ENCODE peak calls at places on chromosome 4, in five cellular contexts. One of them, this sample, is unnamed. For H3K4me1, the result is how much of the 10 kb centered on the place peaks cover.

GRCh38 chr4:67167849-67168248 is 377.5 kb downstream of the CENPC start:
- DNase-seq in heart left ventricle: no peak
- DNase-seq in psoas muscle: no peak
- DNase-seq in neuronal stem cell: no peak
- DNase-seq in CD8-positive, alpha-beta memory T cell: no peak
- DNase-seq in this sample: no peak

GRCh38 chr4:77310931-77311330 is 153.9 kb downstream of the CCNG2 start:
- DNase-seq in heart left ventricle: no peak
- DNase-seq in psoas muscle: no peak
- DNase-seq in neuronal stem cell: no peak
- DNase-seq in CD8-positive, alpha-beta memory T cell: no peak
- DNase-seq in this sample: no peak

GRCh38 chr4:166538491-166539005 is 665.5 kb downstream of the TLL1 start:
- DNase-seq in heart left ventricle: no peak
- DNase-seq in psoas muscle: no peak
- DNase-seq in neuronal stem cell: no peak
- DNase-seq in CD8-positive, alpha-beta memory T cell: no peak
- DNase-seq in this sample: no peak

GRCh38 chr4:185470503-185471195 is 884 bp downstream of the CCDC110 start:
- DNase-seq in heart left ventricle: peak
- DNase-seq in psoas muscle: peak
- DNase-seq in neuronal stem cell: peak
- DNase-seq in CD8-positive, alpha-beta memory T cell: peak
- DNase-seq in this sample: peak

GRCh38 chr4:150280081-150280950 is 202.1 kb downstream of the DCLK2 start:
- DNase-seq in heart left ventricle: no peak
- DNase-seq in psoas muscle: no peak
- DNase-seq in neuronal stem cell: peak
- DNase-seq in CD8-positive, alpha-beta memory T cell: no peak
- DNase-seq in this sample: no peak

GRCh38 chr4:108683479-108683878 is 33.1 kb downstream of the OSTC start:
- DNase-seq in heart left ventricle: no peak
- DNase-seq in psoas muscle: no peak
- DNase-seq in neuronal stem cell: no peak
- DNase-seq in CD8-positive, alpha-beta memory T cell: peak
- DNase-seq in this sample: no peak

GRCh38 chr4:51836531-51836930 is 6.4 kb upstream of the DCUN1D4 start:
- DNase-seq in heart left ventricle: no peak
- DNase-seq in psoas muscle: no peak
- DNase-seq in neuronal stem cell: no peak
- DNase-seq in CD8-positive, alpha-beta memory T cell: no peak
- DNase-seq in this sample: no peak

GRCh38 chr4:89797117-89797516 is 39.8 kb downstream of the SNCA start:
- DNase-seq in heart left ventricle: peak
- DNase-seq in psoas muscle: no peak
- DNase-seq in neuronal stem cell: no peak
- DNase-seq in CD8-positive, alpha-beta memory T cell: no peak
- DNase-seq in this sample: no peak

GRCh38 chr4:8704632-8705031 is 112.1 kb downstream of the CPZ start:
- DNase-seq in heart left ventricle: no peak
- DNase-seq in psoas muscle: peak
- DNase-seq in neuronal stem cell: no peak
- DNase-seq in CD8-positive, alpha-beta memory T cell: no peak
- DNase-seq in this sample: no peak

GRCh38 chr4:151481813-151482212 is 72.8 kb downstream of the FHIP1A start:
- DNase-seq in heart left ventricle: no peak
- DNase-seq in psoas muscle: no peak
- DNase-seq in neuronal stem cell: no peak
- DNase-seq in CD8-positive, alpha-beta memory T cell: no peak
- DNase-seq in this sample: no peak

GRCh38 chr4:119189638-119190037 is 22.9 kb upstream of the USP53 start:
- DNase-seq in heart left ventricle: no peak
- DNase-seq in psoas muscle: no peak
- DNase-seq in neuronal stem cell: no peak
- DNase-seq in CD8-positive, alpha-beta memory T cell: no peak
- DNase-seq in this sample: no peak

GRCh38 chr4:7775396-7775795 is 164.3 kb downstream of the AFAP1 start:
- DNase-seq in heart left ventricle: no peak
- DNase-seq in psoas muscle: no peak
- DNase-seq in neuronal stem cell: no peak
- DNase-seq in CD8-positive, alpha-beta memory T cell: no peak
- DNase-seq in this sample: no peak

GRCh38 chr4:158347596-158347995 is 137.3 kb downstream of the TMEM144 start:
- DNase-seq in heart left ventricle: no peak
- DNase-seq in psoas muscle: no peak
- DNase-seq in neuronal stem cell: no peak
- DNase-seq in CD8-positive, alpha-beta memory T cell: no peak
- DNase-seq in this sample: no peak

GRCh38 chr4:122602277-122603142 is 18.4 kb downstream of the IL21 start:
- DNase-seq in heart left ventricle: no peak
- DNase-seq in psoas muscle: no peak
- DNase-seq in neuronal stem cell: peak
- DNase-seq in CD8-positive, alpha-beta memory T cell: no peak
- DNase-seq in this sample: no peak

GRCh38 chr4:70902577-70903281 is 560 bp downstream of the MOB1B start:
- DNase-seq in heart left ventricle: no peak
- DNase-seq in psoas muscle: no peak
- DNase-seq in neuronal stem cell: peak
- DNase-seq in CD8-positive, alpha-beta memory T cell: no peak
- DNase-seq in this sample: peak

GRCh38 chr4:71132486-71132885 is 139.0 kb downstream of the DCK start:
- DNase-seq in heart left ventricle: no peak
- DNase-seq in psoas muscle: no peak
- DNase-seq in neuronal stem cell: no peak
- DNase-seq in CD8-positive, alpha-beta memory T cell: no peak
- DNase-seq in this sample: no peak

GRCh38 chr4:39469429-39470077 is 10.7 kb downstream of the LIAS start:
- DNase-seq in heart left ventricle: no peak
- DNase-seq in psoas muscle: no peak
- DNase-seq in neuronal stem cell: peak
- DNase-seq in CD8-positive, alpha-beta memory T cell: peak
- DNase-seq in this sample: no peak

GRCh38 chr4:25486171-25486570 is 109.1 kb downstream of the ANAPC4 start:
- DNase-seq in heart left ventricle: no peak
- DNase-seq in psoas muscle: no peak
- DNase-seq in neuronal stem cell: no peak
- DNase-seq in CD8-positive, alpha-beta memory T cell: no peak
- DNase-seq in this sample: no peak

GRCh38 chr4:102263024-102263787 is 82.1 kb downstream of the SLC39A8 start:
- DNase-seq in heart left ventricle: no peak
- DNase-seq in psoas muscle: no peak
- DNase-seq in neuronal stem cell: peak
- DNase-seq in CD8-positive, alpha-beta memory T cell: peak
- DNase-seq in this sample: no peak

GRCh38 chr4:79048878-79049277 is 109.6 kb upstream of the PAQR3 start:
- DNase-seq in heart left ventricle: no peak
- DNase-seq in psoas muscle: no peak
- DNase-seq in neuronal stem cell: no peak
- DNase-seq in CD8-positive, alpha-beta memory T cell: no peak
- DNase-seq in this sample: no peak

GRCh38 chr4:81799371-81799770 is 327.7 kb upstream of the RASGEF1B start:
- DNase-seq in heart left ventricle: no peak
- DNase-seq in psoas muscle: no peak
- DNase-seq in neuronal stem cell: no peak
- DNase-seq in CD8-positive, alpha-beta memory T cell: no peak
- DNase-seq in this sample: no peak

GRCh38 chr4:52198356-52198755 is 147.3 kb downstream of the SPATA18 start:
- DNase-seq in heart left ventricle: no peak
- DNase-seq in psoas muscle: no peak
- DNase-seq in neuronal stem cell: no peak
- DNase-seq in CD8-positive, alpha-beta memory T cell: no peak
- DNase-seq in this sample: no peak

GRCh38 chr4:170047774-170048354 is 21.7 kb upstream of the MFAP3L start:
- DNase-seq in heart left ventricle: no peak
- DNase-seq in psoas muscle: no peak
- DNase-seq in neuronal stem cell: peak
- DNase-seq in CD8-positive, alpha-beta memory T cell: peak
- DNase-seq in this sample: peak

GRCh38 chr4:149754526-149754925 is 61.1 kb downstream of the IQCM start:
- DNase-seq in heart left ventricle: no peak
- DNase-seq in psoas muscle: no peak
- DNase-seq in neuronal stem cell: no peak
- DNase-seq in CD8-positive, alpha-beta memory T cell: no peak
- DNase-seq in this sample: no peak

GRCh38 chr4:54318904-54319303 is 89.8 kb downstream of the PDGFRA start:
- DNase-seq in heart left ventricle: no peak
- DNase-seq in psoas muscle: no peak
- DNase-seq in neuronal stem cell: peak
- DNase-seq in CD8-positive, alpha-beta memory T cell: no peak
- DNase-seq in this sample: no peak

GRCh38 chr4:139167774-139168444 is 9.1 kb downstream of the ELF2 start:
- DNase-seq in heart left ventricle: no peak
- DNase-seq in psoas muscle: no peak
- DNase-seq in neuronal stem cell: no peak
- DNase-seq in CD8-positive, alpha-beta memory T cell: no peak
- DNase-seq in this sample: no peak

GRCh38 chr4:169407217-169407845 is 136.6 kb upstream of the SH3RF1 start:
- DNase-seq in heart left ventricle: peak
- DNase-seq in psoas muscle: no peak
- DNase-seq in neuronal stem cell: no peak
- DNase-seq in CD8-positive, alpha-beta memory T cell: no peak
- DNase-seq in this sample: no peak

GRCh38 chr4:1727117-1728031 is 6.1 kb downstream of the TACC3 start:
- DNase-seq in heart left ventricle: peak
- DNase-seq in psoas muscle: peak
- DNase-seq in neuronal stem cell: no peak
- DNase-seq in CD8-positive, alpha-beta memory T cell: no peak
- DNase-seq in this sample: peak
- H3K4me1 ChIP-seq in heart left ventricle: under half
- H3K4me1 ChIP-seq in psoas muscle: under half
- H3K4me1 ChIP-seq in neuronal stem cell: under half
- H3K4me1 ChIP-seq in CD8-positive, alpha-beta memory T cell: half or more
- H3K4me1 ChIP-seq in this sample: under half

GRCh38 chr4:112900416-112900815 is 149.0 kb upstream of the ANK2 start:
- DNase-seq in heart left ventricle: no peak
- DNase-seq in psoas muscle: no peak
- DNase-seq in neuronal stem cell: no peak
- DNase-seq in CD8-positive, alpha-beta memory T cell: no peak
- DNase-seq in this sample: no peak
- H3K4me3 ChIP-seq in heart left ventricle: no peak
- H3K4me3 ChIP-seq in psoas muscle: no peak
- H3K4me3 ChIP-seq in neuronal stem cell: no peak
- H3K4me3 ChIP-seq in CD8-positive, alpha-beta memory T cell: no peak
- H3K4me3 ChIP-seq in this sample: no peak

DNA sequence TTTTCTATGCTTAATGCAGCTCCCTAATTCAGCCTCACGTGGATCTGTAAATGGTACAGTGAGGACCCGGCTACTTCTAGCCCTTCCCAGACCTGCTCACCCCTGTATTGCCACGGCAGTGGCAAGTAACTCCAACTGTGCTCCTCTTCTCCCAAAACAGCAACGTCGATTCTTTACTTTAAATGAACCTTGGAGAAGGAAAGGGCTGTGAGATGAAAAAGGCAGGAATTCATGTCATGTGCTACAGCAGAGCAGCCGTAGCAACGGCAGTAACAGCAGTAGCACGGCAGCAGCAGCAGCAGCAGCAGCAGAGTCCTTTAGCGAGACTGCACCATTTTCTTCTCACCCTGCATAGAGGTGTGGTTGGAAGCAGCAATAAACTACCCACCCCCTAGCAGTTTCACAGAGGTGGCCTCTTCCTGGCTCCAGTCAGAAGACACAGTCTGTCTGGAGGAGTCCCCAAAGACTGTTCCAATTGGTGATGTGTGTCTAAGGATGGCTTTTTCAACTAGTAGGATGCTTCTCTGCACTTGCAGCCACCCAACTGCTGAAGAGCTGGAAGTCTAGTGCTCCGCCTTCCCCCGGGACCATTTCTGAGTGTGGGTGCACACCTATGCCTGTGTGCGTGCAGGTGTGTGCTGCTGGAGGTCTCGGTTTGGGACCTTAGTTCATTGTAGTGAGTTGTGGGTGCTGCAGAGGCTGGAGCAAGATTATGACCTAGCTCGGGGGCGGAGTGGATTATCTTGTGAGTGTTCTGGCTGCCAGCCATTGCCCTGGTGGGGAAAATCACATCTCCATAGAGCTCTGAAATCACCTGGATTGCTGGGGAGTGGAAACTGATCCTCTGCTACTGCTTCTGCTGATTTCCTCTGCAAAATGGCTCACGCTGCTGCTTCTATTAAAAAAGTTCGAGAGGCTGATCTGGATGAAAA is 67.2 kb downstream of the ANK2 start:
- DNase-seq in heart left ventricle: no peak
- DNase-seq in psoas muscle: no peak
- DNase-seq in neuronal stem cell: no peak
- DNase-seq in CD8-positive, alpha-beta memory T cell: no peak
- DNase-seq in this sample: no peak
- H3K27ac ChIP-seq in heart left ventricle: no peak
- H3K27ac ChIP-seq in psoas muscle: no peak
- H3K27ac ChIP-seq in neuronal stem cell: no peak
- H3K27ac ChIP-seq in CD8-positive, alpha-beta memory T cell: no peak
- H3K27ac ChIP-seq in this sample: no peak

GRCh38 chr4:113693993-113694392 is 67.5 kb downstream of the CAMK2D start:
- DNase-seq in heart left ventricle: no peak
- DNase-seq in psoas muscle: no peak
- DNase-seq in neuronal stem cell: no peak
- DNase-seq in CD8-positive, alpha-beta memory T cell: no peak
- DNase-seq in this sample: no peak

GRCh38 chr4:113692809-113693411 is 68.6 kb downstream of the CAMK2D start:
- DNase-seq in heart left ventricle: no peak
- DNase-seq in psoas muscle: no peak
- DNase-seq in neuronal stem cell: no peak
- DNase-seq in CD8-positive, alpha-beta memory T cell: no peak
- DNase-seq in this sample: no peak

GRCh38 chr4:113691676-113692075 is 69.9 kb downstream of the CAMK2D start:
- DNase-seq in heart left ventricle: no peak
- DNase-seq in psoas muscle: no peak
- DNase-seq in neuronal stem cell: no peak
- DNase-seq in CD8-positive, alpha-beta memory T cell: no peak
- DNase-seq in this sample: no peak

GRCh38 chr4:113697429-113697828 is 64.1 kb downstream of the CAMK2D start:
- DNase-seq in heart left ventricle: no peak
- DNase-seq in psoas muscle: no peak
- DNase-seq in neuronal stem cell: no peak
- DNase-seq in CD8-positive, alpha-beta memory T cell: no peak
- DNase-seq in this sample: no peak

DNA sequence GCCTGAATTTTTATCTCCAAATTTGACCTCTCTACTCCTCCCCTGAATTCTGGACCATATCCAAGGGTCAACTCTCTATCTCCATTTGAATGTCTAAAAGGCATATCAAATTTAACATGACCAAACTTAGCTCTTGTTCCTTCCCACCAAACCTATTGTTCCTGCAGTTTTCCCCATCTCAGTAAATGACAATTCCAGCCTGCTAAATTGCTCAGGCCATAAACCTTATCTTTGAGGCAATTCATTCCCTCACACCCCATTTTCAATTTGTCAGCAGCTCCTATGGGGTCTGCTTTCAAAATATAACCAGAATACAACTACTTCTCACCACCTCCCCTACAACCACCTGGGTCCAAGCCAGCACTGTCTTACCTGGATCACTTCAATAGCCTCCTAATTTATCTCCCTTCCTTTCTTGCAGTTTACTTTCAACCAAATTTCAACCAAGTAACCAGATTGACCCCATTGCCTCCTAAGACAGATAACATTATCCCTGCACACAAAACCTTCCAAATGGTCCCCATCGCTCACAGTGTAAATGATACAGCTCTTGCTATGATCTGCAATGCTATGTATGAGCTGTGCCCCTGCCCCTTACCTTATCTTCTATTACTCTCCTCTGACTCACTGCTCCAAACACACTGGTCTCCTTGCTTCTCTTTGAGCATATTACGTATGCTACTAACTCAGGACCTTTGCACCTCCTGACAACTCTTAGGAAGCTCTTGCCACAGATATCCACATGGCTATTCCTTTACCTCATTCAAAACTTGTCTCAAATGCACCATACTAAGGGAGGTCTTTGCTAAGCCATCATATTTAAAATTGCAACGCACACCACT is 66.0 kb downstream of the CAMK2D start:
- DNase-seq in heart left ventricle: no peak
- DNase-seq in psoas muscle: no peak
- DNase-seq in neuronal stem cell: no peak
- DNase-seq in CD8-positive, alpha-beta memory T cell: no peak
- DNase-seq in this sample: no peak
- H3K4me1 ChIP-seq in heart left ventricle: under half
- H3K4me1 ChIP-seq in psoas muscle: half or more
- H3K4me1 ChIP-seq in neuronal stem cell: under half
- H3K4me1 ChIP-seq in CD8-positive, alpha-beta memory T cell: under half
- H3K4me1 ChIP-seq in this sample: under half

This sample was measured in lung.